ENCODE peak calls at places on chromosome 16, in four cellular contexts. One of them, this sample, is unnamed. For H3K4me1, the result is how much of the 10 kb centered on the place peaks cover.

GRCh38 chr16:15874745-15875314 is 13.6 kb downstream of the CEP20 start:
- DNase-seq in IMR-90: peak
- DNase-seq in cardiac muscle cell: peak
- DNase-seq in stomach: peak
- DNase-seq in this sample: peak

GRCh38 chr16:74111583-74111982 is 185.0 kb upstream of the PSMD7 start:
- DNase-seq in cardiac muscle cell: no peak
- DNase-seq in stomach: no peak
- DNase-seq in IMR-90: no peak
- DNase-seq in this sample: no peak

GRCh38 chr16:49022351-49022963 is 259.2 kb downstream of the CBLN1 start:
- DNase-seq in stomach: no peak
- DNase-seq in IMR-90: no peak
- DNase-seq in cardiac muscle cell: no peak
- DNase-seq in this sample: no peak

GRCh38 chr16:52398491-52398960 is 148.4 kb downstream of the TOX3 start:
- DNase-seq in IMR-90: no peak
- DNase-seq in stomach: no peak
- DNase-seq in cardiac muscle cell: no peak
- DNase-seq in this sample: no peak

GRCh38 chr16:67248401-67249177 is at the start of gene SLC9A5:
- DNase-seq in stomach: no peak
- DNase-seq in IMR-90: no peak
- DNase-seq in cardiac muscle cell: no peak
- DNase-seq in this sample: no peak

GRCh38 chr16:22274916-22275315 is 22.3 kb upstream of the POLR3E start:
- DNase-seq in cardiac muscle cell: no peak
- DNase-seq in stomach: no peak
- DNase-seq in IMR-90: no peak
- DNase-seq in this sample: no peak

GRCh38 chr16:27703545-27703944 is 153.6 kb downstream of the KATNIP start:
- DNase-seq in IMR-90: peak
- DNase-seq in cardiac muscle cell: peak
- DNase-seq in stomach: no peak
- DNase-seq in this sample: no peak

GRCh38 chr16:19044781-19045180 is 22.6 kb upstream of the COQ7 start:
- DNase-seq in cardiac muscle cell: no peak
- DNase-seq in stomach: no peak
- DNase-seq in IMR-90: no peak
- DNase-seq in this sample: no peak

DNA sequence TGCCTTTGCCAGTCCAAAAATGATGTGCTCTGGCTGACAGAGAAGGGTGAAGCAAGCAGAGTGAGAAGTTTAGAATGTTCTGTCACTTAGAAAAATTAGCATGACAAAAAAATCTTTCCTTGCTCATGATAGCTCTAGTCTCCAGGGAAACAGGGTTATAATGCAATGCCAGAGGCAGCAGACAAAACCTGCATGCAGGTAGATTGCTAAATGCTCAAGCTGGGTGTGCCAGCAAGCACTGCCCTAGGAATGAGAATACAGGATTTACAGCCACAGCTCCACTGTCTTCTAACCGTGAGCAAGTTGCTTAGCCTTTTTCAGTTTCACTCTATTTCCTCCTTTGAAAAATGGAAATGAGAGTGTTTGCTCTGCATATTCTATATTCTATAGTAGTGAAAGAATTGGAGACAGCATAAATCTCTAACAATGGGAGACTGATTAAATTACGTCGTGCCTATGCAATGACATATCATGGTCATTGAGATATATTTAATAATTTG is 516.6 kb upstream of the C16orf82 start:
- DNase-seq in IMR-90: no peak
- DNase-seq in cardiac muscle cell: no peak
- DNase-seq in stomach: no peak
- DNase-seq in this sample: no peak
- H3K4me3 ChIP-seq in IMR-90: no peak
- H3K4me3 ChIP-seq in cardiac muscle cell: no peak
- H3K4me3 ChIP-seq in stomach: no peak
- H3K4me3 ChIP-seq in this sample: no peak

GRCh38 chr16:88977028-88977844 is at the start of gene CBFA2T3:
- DNase-seq in IMR-90: no peak
- DNase-seq in stomach: peak
- DNase-seq in cardiac muscle cell: peak
- DNase-seq in this sample: peak

GRCh38 chr16:88977845-88978607 is 1.0 kb upstream of the CBFA2T3 start:
- DNase-seq in cardiac muscle cell: no peak
- DNase-seq in stomach: no peak
- DNase-seq in IMR-90: no peak
- DNase-seq in this sample: no peak

GRCh38 chr16:88975511-88976061 is 1.4 kb downstream of the CBFA2T3 start:
- DNase-seq in cardiac muscle cell: no peak
- DNase-seq in stomach: no peak
- DNase-seq in IMR-90: no peak
- DNase-seq in this sample: no peak

GRCh38 chr16:88974641-88975215 is 2.3 kb downstream of the CBFA2T3 start:
- DNase-seq in cardiac muscle cell: no peak
- DNase-seq in stomach: no peak
- DNase-seq in IMR-90: no peak
- DNase-seq in this sample: no peak

GRCh38 chr16:88976359-88977027 is 514 bp downstream of the CBFA2T3 start:
- DNase-seq in cardiac muscle cell: no peak
- DNase-seq in stomach: no peak
- DNase-seq in IMR-90: no peak
- DNase-seq in this sample: no peak
- H3K4me1 ChIP-seq in cardiac muscle cell: under half
- H3K4me1 ChIP-seq in stomach: under half
- H3K4me1 ChIP-seq in IMR-90: under half
- H3K4me1 ChIP-seq in this sample: under half

DNA sequence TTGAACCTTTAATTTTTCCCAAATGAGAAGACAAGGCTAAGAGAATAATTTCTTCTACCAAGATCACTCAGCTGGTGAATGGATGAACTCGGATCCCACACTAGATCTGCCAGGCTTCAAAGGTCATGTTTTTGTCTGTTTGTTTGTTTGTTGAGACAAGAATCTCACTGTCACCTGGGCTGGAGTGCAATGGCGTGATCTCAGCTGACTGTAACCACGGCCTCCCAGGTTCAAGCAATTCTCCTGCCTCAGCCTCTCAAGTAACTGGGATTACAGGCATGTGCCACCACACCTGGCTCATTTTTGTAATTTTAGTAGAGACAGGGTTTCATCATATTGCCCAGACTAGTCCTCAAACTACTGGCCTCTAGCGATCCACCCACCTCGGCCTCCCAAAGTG is 6.6 kb downstream of the ZNF19 start:
- DNase-seq in IMR-90: no peak
- DNase-seq in cardiac muscle cell: no peak
- DNase-seq in stomach: no peak
- DNase-seq in this sample: no peak
- H3K4me3 ChIP-seq in IMR-90: no peak
- H3K4me3 ChIP-seq in cardiac muscle cell: no peak
- H3K4me3 ChIP-seq in stomach: no peak
- H3K4me3 ChIP-seq in this sample: no peak

DNA sequence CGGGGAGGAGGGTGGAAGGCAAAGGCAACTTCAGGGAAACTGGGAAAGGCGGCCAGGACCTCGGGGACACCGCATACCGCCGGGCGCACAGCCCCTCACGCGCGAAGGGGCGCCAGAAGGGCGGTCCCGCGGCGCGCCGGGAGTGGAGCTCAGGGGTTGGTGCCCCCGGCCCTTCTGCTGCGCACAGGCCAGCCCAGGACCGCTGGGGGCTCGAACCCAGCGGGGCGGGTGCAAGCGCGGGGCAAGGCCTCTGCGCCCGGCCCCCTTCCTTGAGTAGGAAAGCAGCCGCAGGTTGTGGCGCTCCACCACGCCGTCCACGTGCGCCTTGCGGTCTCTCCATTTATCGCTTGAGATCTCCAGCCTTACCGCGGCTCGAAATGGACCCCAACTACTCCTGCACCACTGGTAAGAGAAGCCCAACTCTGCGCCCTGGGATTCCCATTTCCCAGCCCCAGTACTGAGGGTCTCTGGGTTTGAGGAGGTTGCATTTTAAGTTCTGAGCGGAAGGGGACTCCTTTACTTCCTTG is 3.0 kb upstream of the MT1A start:
- DNase-seq in stomach: no peak
- DNase-seq in cardiac muscle cell: no peak
- DNase-seq in IMR-90: no peak
- DNase-seq in this sample: no peak
- H3K4me1 ChIP-seq in stomach: under half
- H3K4me1 ChIP-seq in cardiac muscle cell: under half
- H3K4me1 ChIP-seq in IMR-90: under half
- H3K4me1 ChIP-seq in this sample: under half

GRCh38 chr16:31109622-31110021 is 1.4 kb downstream of the BCKDK start:
- DNase-seq in stomach: no peak
- DNase-seq in cardiac muscle cell: no peak
- DNase-seq in IMR-90: no peak
- DNase-seq in this sample: no peak
- H3K4me3 ChIP-seq in stomach: no peak
- H3K4me3 ChIP-seq in cardiac muscle cell: no peak
- H3K4me3 ChIP-seq in IMR-90: no peak
- H3K4me3 ChIP-seq in this sample: no peak

DNA sequence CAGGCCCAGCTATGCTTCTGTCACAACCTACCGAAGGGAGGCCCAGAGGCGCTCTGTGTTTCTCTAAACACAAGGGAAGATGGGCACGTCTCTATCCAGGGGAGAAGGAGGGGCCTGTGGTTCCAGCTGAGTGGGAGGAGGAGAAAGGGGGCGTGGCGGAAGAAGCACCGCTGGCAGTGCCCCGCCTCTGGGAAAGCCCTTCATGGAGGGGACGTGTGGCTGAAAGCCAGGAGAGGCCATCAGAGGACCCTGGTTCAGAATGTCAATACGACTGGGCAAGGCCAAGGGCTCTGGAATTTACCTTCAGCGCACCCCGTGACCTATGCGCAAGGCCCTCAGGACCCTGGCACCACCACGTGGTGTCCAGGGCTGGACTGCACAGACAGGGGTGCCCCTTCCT is 12.3 kb upstream of the SLC38A8 start:
- DNase-seq in IMR-90: no peak
- DNase-seq in cardiac muscle cell: no peak
- DNase-seq in stomach: no peak
- DNase-seq in this sample: no peak
- H3K4me1 ChIP-seq in IMR-90: under half
- H3K4me1 ChIP-seq in cardiac muscle cell: under half
- H3K4me1 ChIP-seq in stomach: under half
- H3K4me1 ChIP-seq in this sample: under half

GRCh38 chr16:84821179-84821578 is 1.4 kb downstream of the CRISPLD2 start:
- DNase-seq in stomach: no peak
- DNase-seq in cardiac muscle cell: no peak
- DNase-seq in IMR-90: no peak
- DNase-seq in this sample: no peak

GRCh38 chr16:84820305-84820684 is 510 bp downstream of the CRISPLD2 start:
- DNase-seq in cardiac muscle cell: no peak
- DNase-seq in stomach: no peak
- DNase-seq in IMR-90: no peak
- DNase-seq in this sample: no peak

GRCh38 chr16:84821728-84822676 is 2.2 kb downstream of the CRISPLD2 start:
- DNase-seq in cardiac muscle cell: peak
- DNase-seq in stomach: no peak
- DNase-seq in IMR-90: no peak
- DNase-seq in this sample: peak

GRCh38 chr16:84819644-84820304 is at the start of gene CRISPLD2:
- DNase-seq in IMR-90: peak
- DNase-seq in cardiac muscle cell: peak
- DNase-seq in stomach: peak
- DNase-seq in this sample: peak

GRCh38 chr16:84820771-84821170 is 986 bp downstream of the CRISPLD2 start:
- DNase-seq in IMR-90: no peak
- DNase-seq in stomach: no peak
- DNase-seq in cardiac muscle cell: no peak
- DNase-seq in this sample: no peak
- H3K4me3 ChIP-seq in IMR-90: peak
- H3K4me3 ChIP-seq in stomach: peak
- H3K4me3 ChIP-seq in cardiac muscle cell: no peak
- H3K4me3 ChIP-seq in this sample: peak